ENCODE peak calls at places on chromosomes 6 and 20, in ten cellular contexts. One of them, this sample, is unnamed.
A peak's percentile ranks its signal among the peaks of the same experiment; 100 is the strongest.

GRCh38 chr20:40512567-40512966 is 176.5 kb downstream of the MAFB start:
- DNase-seq in neuronal stem cell: no peak
- DNase-seq in ovary: no peak
- DNase-seq in SJSA1: no peak
- DNase-seq in aorta: no peak
- DNase-seq in small intestine: no peak
- DNase-seq in right lobe of liver: no peak
- DNase-seq in astrocyte: no peak
- DNase-seq in tibial nerve: no peak
- DNase-seq in pancreas: no peak
- DNase-seq in this sample: no peak

GRCh38 chr6:79946773-79947190 is 571 bp downstream of the ELOVL4 start:
- DNase-seq in neuronal stem cell: peak; percentile 32
- DNase-seq in ovary: peak; percentile 40
- DNase-seq in SJSA1: no peak
- DNase-seq in aorta: peak; percentile 49
- DNase-seq in small intestine: no peak
- DNase-seq in right lobe of liver: no peak
- DNase-seq in astrocyte: peak; percentile 10
- DNase-seq in tibial nerve: no peak
- DNase-seq in pancreas: no peak
- DNase-seq in this sample: peak; percentile 34

GRCh38 chr6:143542915-143543314 is 31.4 kb upstream of the FUCA2 start:
- DNase-seq in neuronal stem cell: no peak
- DNase-seq in ovary: no peak
- DNase-seq in SJSA1: no peak
- DNase-seq in aorta: no peak
- DNase-seq in small intestine: no peak
- DNase-seq in right lobe of liver: no peak
- DNase-seq in astrocyte: no peak
- DNase-seq in tibial nerve: no peak
- DNase-seq in pancreas: no peak
- DNase-seq in this sample: no peak

GRCh38 chr6:133921249-133921859 is 31.7 kb upstream of the TBPL1 start:
- DNase-seq in neuronal stem cell: peak; percentile 81
- DNase-seq in ovary: peak; percentile 84
- DNase-seq in SJSA1: peak; percentile 84
- DNase-seq in aorta: peak; percentile 85
- DNase-seq in small intestine: peak; percentile 78
- DNase-seq in right lobe of liver: peak; percentile 51
- DNase-seq in astrocyte: peak; percentile 33
- DNase-seq in tibial nerve: peak; percentile 96
- DNase-seq in pancreas: peak; percentile 46
- DNase-seq in this sample: peak; percentile 61

GRCh38 chr20:50467618-50468373 is 42.4 kb upstream of the PTPN1 start:
- DNase-seq in neuronal stem cell: no peak
- DNase-seq in ovary: peak; percentile 47
- DNase-seq in SJSA1: no peak
- DNase-seq in aorta: no peak
- DNase-seq in small intestine: no peak
- DNase-seq in right lobe of liver: no peak
- DNase-seq in astrocyte: peak; percentile 29
- DNase-seq in tibial nerve: no peak
- DNase-seq in pancreas: no peak
- DNase-seq in this sample: peak; percentile 66

GRCh38 chr20:18032977-18033892 is 24.5 kb downstream of the OVOL2 start:
- DNase-seq in neuronal stem cell: peak; percentile 67
- DNase-seq in ovary: no peak
- DNase-seq in SJSA1: no peak
- DNase-seq in aorta: no peak
- DNase-seq in small intestine: peak; percentile 80
- DNase-seq in right lobe of liver: no peak
- DNase-seq in astrocyte: no peak
- DNase-seq in tibial nerve: no peak
- DNase-seq in pancreas: no peak
- DNase-seq in this sample: no peak

GRCh38 chr6:163533443-163533842 is 118.9 kb downstream of the QKI start:
- DNase-seq in neuronal stem cell: no peak
- DNase-seq in ovary: no peak
- DNase-seq in SJSA1: no peak
- DNase-seq in aorta: no peak
- DNase-seq in small intestine: no peak
- DNase-seq in right lobe of liver: no peak
- DNase-seq in astrocyte: peak; percentile 93
- DNase-seq in tibial nerve: no peak
- DNase-seq in pancreas: no peak
- DNase-seq in this sample: peak; percentile 66

GRCh38 chr20:62157387-62158087 is 14.0 kb downstream of the SS18L1 start:
- DNase-seq in neuronal stem cell: no peak
- DNase-seq in ovary: no peak
- DNase-seq in SJSA1: no peak
- DNase-seq in aorta: no peak
- DNase-seq in small intestine: no peak
- DNase-seq in right lobe of liver: no peak
- DNase-seq in astrocyte: no peak
- DNase-seq in tibial nerve: no peak
- DNase-seq in pancreas: no peak
- DNase-seq in this sample: no peak

GRCh38 chr20:57188056-57188455 is 78.4 kb downstream of the BMP7 start:
- DNase-seq in neuronal stem cell: no peak
- DNase-seq in ovary: no peak
- DNase-seq in SJSA1: no peak
- DNase-seq in aorta: no peak
- DNase-seq in small intestine: no peak
- DNase-seq in right lobe of liver: no peak
- DNase-seq in astrocyte: no peak
- DNase-seq in tibial nerve: no peak
- DNase-seq in pancreas: no peak
- DNase-seq in this sample: no peak

GRCh38 chr6:144647406-144647964 is 362.4 kb downstream of the UTRN start:
- DNase-seq in neuronal stem cell: no peak
- DNase-seq in ovary: no peak
- DNase-seq in SJSA1: no peak
- DNase-seq in aorta: no peak
- DNase-seq in small intestine: no peak
- DNase-seq in right lobe of liver: no peak
- DNase-seq in astrocyte: peak; percentile 25
- DNase-seq in tibial nerve: no peak
- DNase-seq in pancreas: peak; percentile 23
- DNase-seq in this sample: no peak

GRCh38 chr6:136657629-136658028 is 107.4 kb upstream of the MAP7 start:
- DNase-seq in neuronal stem cell: no peak
- DNase-seq in ovary: no peak
- DNase-seq in SJSA1: no peak
- DNase-seq in aorta: no peak
- DNase-seq in small intestine: peak; percentile 29
- DNase-seq in right lobe of liver: no peak
- DNase-seq in astrocyte: peak; percentile 30
- DNase-seq in tibial nerve: no peak
- DNase-seq in pancreas: no peak
- DNase-seq in this sample: no peak

DNA sequence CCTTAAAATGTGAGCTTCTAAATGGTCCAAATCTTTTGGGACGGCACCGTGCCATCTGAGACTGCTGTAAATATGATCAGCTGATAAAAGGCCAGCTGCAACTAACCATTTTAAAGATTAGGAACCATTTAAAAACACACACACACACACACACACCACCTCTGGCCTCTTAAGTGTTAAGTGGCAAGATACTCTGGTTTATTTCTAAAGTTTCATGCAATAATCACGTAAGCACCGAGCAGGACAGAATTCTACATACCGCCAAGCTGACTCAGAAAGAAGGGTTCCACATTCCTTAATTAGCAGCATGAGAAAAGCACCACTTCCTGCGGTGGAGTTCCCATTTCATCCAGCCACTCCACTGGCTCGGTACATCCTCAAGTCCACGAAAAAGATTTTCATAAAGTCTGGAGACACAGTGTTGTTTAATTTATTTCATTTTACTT is 17.8 kb upstream of the ZNF217 start:
- DNase-seq in neuronal stem cell: no peak
- DNase-seq in ovary: no peak
- DNase-seq in SJSA1: peak; percentile 83
- DNase-seq in aorta: peak; percentile 62
- DNase-seq in small intestine: no peak
- DNase-seq in right lobe of liver: no peak
- DNase-seq in astrocyte: peak; percentile 100
- DNase-seq in tibial nerve: no peak
- DNase-seq in pancreas: no peak
- DNase-seq in this sample: peak; percentile 94
- H3K27ac ChIP-seq in neuronal stem cell: peak overlapping the region; percentile 6
- H3K27ac ChIP-seq in ovary: no peak overlapping the region
- H3K27ac ChIP-seq in SJSA1: peak overlapping the region; percentile 92
- H3K27ac ChIP-seq in aorta: no peak overlapping the region
- H3K27ac ChIP-seq in small intestine: no peak overlapping the region
- H3K27ac ChIP-seq in right lobe of liver: peak overlapping the region; percentile 6
- H3K27ac ChIP-seq in astrocyte: peak overlapping the region; percentile 86
- H3K27ac ChIP-seq in tibial nerve: no peak overlapping the region
- H3K27ac ChIP-seq in pancreas: no peak overlapping the region
- H3K27ac ChIP-seq in this sample: no peak overlapping the region

GRCh38 chr6:33727932-33728331 is 16.4 kb upstream of the UQCC2 start:
- DNase-seq in neuronal stem cell: no peak
- DNase-seq in ovary: no peak
- DNase-seq in SJSA1: no peak
- DNase-seq in aorta: no peak
- DNase-seq in small intestine: no peak
- DNase-seq in right lobe of liver: peak; percentile 71
- DNase-seq in astrocyte: no peak
- DNase-seq in tibial nerve: no peak
- DNase-seq in pancreas: peak; percentile 80
- DNase-seq in this sample: no peak

GRCh38 chr6:33727126-33727525 is 15.6 kb upstream of the UQCC2 start:
- DNase-seq in neuronal stem cell: no peak
- DNase-seq in ovary: no peak
- DNase-seq in SJSA1: no peak
- DNase-seq in aorta: no peak
- DNase-seq in small intestine: no peak
- DNase-seq in right lobe of liver: no peak
- DNase-seq in astrocyte: no peak
- DNase-seq in tibial nerve: no peak
- DNase-seq in pancreas: no peak
- DNase-seq in this sample: no peak

GRCh38 chr6:33730611-33731010 is 16.1 kb downstream of the IP6K3 start:
- DNase-seq in neuronal stem cell: no peak
- DNase-seq in ovary: no peak
- DNase-seq in SJSA1: no peak
- DNase-seq in aorta: peak; percentile 26
- DNase-seq in small intestine: no peak
- DNase-seq in right lobe of liver: peak; percentile 4
- DNase-seq in astrocyte: no peak
- DNase-seq in tibial nerve: no peak
- DNase-seq in pancreas: no peak
- DNase-seq in this sample: no peak

GRCh38 chr6:33728438-33728837 is 16.9 kb upstream of the UQCC2 start:
- DNase-seq in neuronal stem cell: no peak
- DNase-seq in ovary: no peak
- DNase-seq in SJSA1: no peak
- DNase-seq in aorta: no peak
- DNase-seq in small intestine: no peak
- DNase-seq in right lobe of liver: no peak
- DNase-seq in astrocyte: no peak
- DNase-seq in tibial nerve: no peak
- DNase-seq in pancreas: peak; percentile 51
- DNase-seq in this sample: no peak

GRCh38 chr6:33729059-33729458 is 17.6 kb upstream of the UQCC2 start:
- DNase-seq in neuronal stem cell: no peak
- DNase-seq in ovary: no peak
- DNase-seq in SJSA1: no peak
- DNase-seq in aorta: no peak
- DNase-seq in small intestine: no peak
- DNase-seq in right lobe of liver: no peak
- DNase-seq in astrocyte: no peak
- DNase-seq in tibial nerve: no peak
- DNase-seq in pancreas: no peak
- DNase-seq in this sample: no peak
- H3K27ac ChIP-seq in neuronal stem cell: no peak overlapping the region
- H3K27ac ChIP-seq in ovary: no peak overlapping the region
- H3K27ac ChIP-seq in SJSA1: no peak overlapping the region
- H3K27ac ChIP-seq in aorta: no peak overlapping the region
- H3K27ac ChIP-seq in small intestine: no peak overlapping the region
- H3K27ac ChIP-seq in right lobe of liver: no peak overlapping the region
- H3K27ac ChIP-seq in astrocyte: no peak overlapping the region
- H3K27ac ChIP-seq in tibial nerve: no peak overlapping the region
- H3K27ac ChIP-seq in pancreas: no peak overlapping the region
- H3K27ac ChIP-seq in this sample: no peak overlapping the region

DNA sequence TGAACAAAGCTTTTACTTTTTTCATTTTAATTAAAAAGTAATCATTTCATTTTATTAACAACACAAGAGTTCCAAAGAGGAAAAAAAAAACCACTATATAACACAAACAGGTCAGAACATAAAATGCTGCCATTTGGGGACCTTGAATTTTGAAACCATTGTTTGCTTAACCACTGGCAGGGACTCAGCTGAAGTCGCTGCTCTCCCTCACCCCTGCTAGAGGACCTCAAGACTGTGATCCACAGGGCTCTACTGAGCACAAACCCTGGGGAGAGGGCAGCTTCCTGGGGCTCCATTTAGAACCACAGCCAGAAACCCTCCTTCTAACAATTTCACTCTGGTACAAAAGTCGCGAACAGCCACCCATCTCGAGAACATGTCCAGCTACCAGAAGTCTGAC is 28.8 kb downstream of the NCOA5 start:
- DNase-seq in neuronal stem cell: no peak
- DNase-seq in ovary: no peak
- DNase-seq in SJSA1: no peak
- DNase-seq in aorta: no peak
- DNase-seq in small intestine: no peak
- DNase-seq in right lobe of liver: no peak
- DNase-seq in astrocyte: no peak
- DNase-seq in tibial nerve: no peak
- DNase-seq in pancreas: no peak
- DNase-seq in this sample: no peak
- H3K27ac ChIP-seq in neuronal stem cell: no peak overlapping the region
- H3K27ac ChIP-seq in ovary: no peak overlapping the region
- H3K27ac ChIP-seq in SJSA1: no peak overlapping the region
- H3K27ac ChIP-seq in aorta: no peak overlapping the region
- H3K27ac ChIP-seq in small intestine: no peak overlapping the region
- H3K27ac ChIP-seq in right lobe of liver: no peak overlapping the region
- H3K27ac ChIP-seq in astrocyte: no peak overlapping the region
- H3K27ac ChIP-seq in tibial nerve: no peak overlapping the region
- H3K27ac ChIP-seq in pancreas: no peak overlapping the region
- H3K27ac ChIP-seq in this sample: no peak overlapping the region

DNA sequence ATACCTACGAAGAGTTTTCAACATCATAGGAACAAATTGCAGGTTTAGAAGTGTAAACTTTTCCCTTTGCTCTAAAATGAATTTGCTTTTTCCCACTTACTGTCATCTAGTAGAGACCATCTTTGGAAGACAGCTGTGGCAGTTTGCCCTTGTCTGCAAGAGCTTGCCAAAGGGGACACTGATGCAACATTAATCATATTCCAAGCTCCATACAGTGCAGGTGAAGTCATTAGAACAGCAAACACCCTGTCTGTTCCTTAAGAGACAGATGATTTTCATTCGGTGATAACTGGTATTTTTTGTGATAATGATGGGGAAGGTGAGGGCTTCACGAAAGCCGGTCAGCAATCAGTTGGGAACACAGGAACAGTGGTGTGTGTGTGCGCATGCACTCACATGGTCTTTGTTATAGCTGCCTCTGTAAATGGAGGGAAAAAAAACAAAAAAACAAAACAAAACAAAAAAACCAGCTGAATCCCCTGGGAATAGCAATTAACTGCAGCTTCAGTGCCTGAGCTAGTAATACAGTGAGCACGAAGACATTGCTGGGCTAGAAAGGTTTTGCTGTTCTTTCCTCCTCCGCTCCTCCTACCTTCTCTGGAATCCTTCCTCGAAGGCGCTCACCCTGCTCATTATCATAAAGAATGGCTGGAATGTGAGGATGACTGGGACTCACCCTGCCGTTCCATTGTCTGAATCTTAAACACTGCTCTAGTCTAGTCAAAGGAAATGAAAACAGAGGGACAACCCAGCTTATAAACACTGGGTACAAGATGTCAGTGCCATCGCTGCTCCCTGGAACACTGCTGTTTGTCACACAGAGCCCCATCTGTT is 35.2 kb upstream of the KIF13A start:
- DNase-seq in neuronal stem cell: peak; percentile 88
- DNase-seq in ovary: no peak
- DNase-seq in SJSA1: peak; percentile 84
- DNase-seq in aorta: no peak
- DNase-seq in small intestine: no peak
- DNase-seq in right lobe of liver: no peak
- DNase-seq in astrocyte: peak; percentile 80
- DNase-seq in tibial nerve: no peak
- DNase-seq in pancreas: no peak
- DNase-seq in this sample: peak; percentile 67
- H3K27ac ChIP-seq in neuronal stem cell: peak overlapping the region; percentile 79
- H3K27ac ChIP-seq in ovary: no peak overlapping the region
- H3K27ac ChIP-seq in SJSA1: peak overlapping the region; percentile 59
- H3K27ac ChIP-seq in aorta: no peak overlapping the region
- H3K27ac ChIP-seq in small intestine: no peak overlapping the region
- H3K27ac ChIP-seq in right lobe of liver: no peak overlapping the region
- H3K27ac ChIP-seq in astrocyte: peak overlapping the region; percentile 44
- H3K27ac ChIP-seq in tibial nerve: no peak overlapping the region
- H3K27ac ChIP-seq in pancreas: no peak overlapping the region
- H3K27ac ChIP-seq in this sample: no peak overlapping the region